ENCODE peak calls at places on chromosomes 11 and 22, in eight cellular contexts. One of them, this sample, is unnamed.

GRCh38 chr22:50482107-50483074 is 1.0 kb downstream of the ADM2 start:
- DNase-seq in colonic mucosa: no peak
- DNase-seq in cardiac muscle cell: no peak
- DNase-seq in fibroblast of villous mesenchyme: no peak
- DNase-seq in dorsolateral prefrontal cortex: no peak
- DNase-seq in GM12864: no peak
- DNase-seq in nephron progenitor cell: no peak
- DNase-seq in CD8-positive, alpha-beta T cell: no peak
- DNase-seq in this sample: no peak

GRCh38 chr11:118290923-118291322 is 13.6 kb upstream of the CD3E start:
- DNase-seq in GM12864: no peak
- DNase-seq in CD8-positive, alpha-beta T cell: no peak
- DNase-seq in fibroblast of villous mesenchyme: no peak
- DNase-seq in colonic mucosa: peak; percentile 75
- DNase-seq in dorsolateral prefrontal cortex: no peak
- DNase-seq in cardiac muscle cell: peak; percentile 19
- DNase-seq in nephron progenitor cell: no peak
- DNase-seq in this sample: peak; percentile 43

GRCh38 chr11:2913776-2914474 is 15.3 kb downstream of the PHLDA2 start:
- DNase-seq in nephron progenitor cell: no peak
- DNase-seq in GM12864: no peak
- DNase-seq in cardiac muscle cell: no peak
- DNase-seq in dorsolateral prefrontal cortex: no peak
- DNase-seq in fibroblast of villous mesenchyme: no peak
- DNase-seq in CD8-positive, alpha-beta T cell: no peak
- DNase-seq in colonic mucosa: no peak
- DNase-seq in this sample: peak; percentile 48

GRCh38 chr22:35315855-35316745 is 16.4 kb downstream of the TOM1 start:
- DNase-seq in nephron progenitor cell: no peak
- DNase-seq in GM12864: no peak
- DNase-seq in CD8-positive, alpha-beta T cell: no peak
- DNase-seq in colonic mucosa: no peak
- DNase-seq in cardiac muscle cell: no peak
- DNase-seq in dorsolateral prefrontal cortex: peak; percentile 22
- DNase-seq in fibroblast of villous mesenchyme: no peak
- DNase-seq in this sample: no peak

GRCh38 chr11:68772936-68773335 is 21.6 kb upstream of the TESMIN start:
- DNase-seq in GM12864: no peak
- DNase-seq in fibroblast of villous mesenchyme: no peak
- DNase-seq in CD8-positive, alpha-beta T cell: no peak
- DNase-seq in nephron progenitor cell: no peak
- DNase-seq in colonic mucosa: no peak
- DNase-seq in cardiac muscle cell: no peak
- DNase-seq in dorsolateral prefrontal cortex: no peak
- DNase-seq in this sample: no peak

GRCh38 chr11:109986488-109986887 is 106.7 kb upstream of the ZC3H12C start:
- DNase-seq in nephron progenitor cell: no peak
- DNase-seq in cardiac muscle cell: no peak
- DNase-seq in dorsolateral prefrontal cortex: no peak
- DNase-seq in CD8-positive, alpha-beta T cell: no peak
- DNase-seq in colonic mucosa: no peak
- DNase-seq in GM12864: no peak
- DNase-seq in fibroblast of villous mesenchyme: no peak
- DNase-seq in this sample: no peak

GRCh38 chr11:382081-382643 is 11.8 kb upstream of the PKP3 start:
- DNase-seq in GM12864: no peak
- DNase-seq in dorsolateral prefrontal cortex: no peak
- DNase-seq in CD8-positive, alpha-beta T cell: no peak
- DNase-seq in colonic mucosa: no peak
- DNase-seq in fibroblast of villous mesenchyme: no peak
- DNase-seq in nephron progenitor cell: no peak
- DNase-seq in cardiac muscle cell: no peak
- DNase-seq in this sample: no peak

GRCh38 chr22:47113880-47114415 is 351.5 kb downstream of the TBC1D22A start:
- DNase-seq in GM12864: no peak
- DNase-seq in fibroblast of villous mesenchyme: no peak
- DNase-seq in dorsolateral prefrontal cortex: peak; percentile 22
- DNase-seq in cardiac muscle cell: no peak
- DNase-seq in CD8-positive, alpha-beta T cell: no peak
- DNase-seq in colonic mucosa: no peak
- DNase-seq in nephron progenitor cell: no peak
- DNase-seq in this sample: no peak

GRCh38 chr11:28760676-28761390 is 652.6 kb downstream of the METTL15 start:
- DNase-seq in nephron progenitor cell: no peak
- DNase-seq in CD8-positive, alpha-beta T cell: no peak
- DNase-seq in dorsolateral prefrontal cortex: no peak
- DNase-seq in cardiac muscle cell: no peak
- DNase-seq in colonic mucosa: no peak
- DNase-seq in fibroblast of villous mesenchyme: peak; percentile 42
- DNase-seq in GM12864: no peak
- DNase-seq in this sample: no peak

GRCh38 chr11:3129181-3129590 is 35.9 kb downstream of the OSBPL5 start:
- DNase-seq in cardiac muscle cell: no peak
- DNase-seq in CD8-positive, alpha-beta T cell: no peak
- DNase-seq in fibroblast of villous mesenchyme: no peak
- DNase-seq in nephron progenitor cell: no peak
- DNase-seq in colonic mucosa: no peak
- DNase-seq in dorsolateral prefrontal cortex: peak; percentile 15
- DNase-seq in GM12864: no peak
- DNase-seq in this sample: no peak

GRCh38 chr11:36213050-36213840 is 76.0 kb downstream of the COMMD9 start:
- DNase-seq in CD8-positive, alpha-beta T cell: no peak
- DNase-seq in nephron progenitor cell: no peak
- DNase-seq in fibroblast of villous mesenchyme: no peak
- DNase-seq in colonic mucosa: no peak
- DNase-seq in cardiac muscle cell: no peak
- DNase-seq in dorsolateral prefrontal cortex: no peak
- DNase-seq in GM12864: no peak
- DNase-seq in this sample: no peak

GRCh38 chr11:36399745-36400144 is 103.7 kb downstream of the PRR5L start:
- DNase-seq in fibroblast of villous mesenchyme: no peak
- DNase-seq in CD8-positive, alpha-beta T cell: no peak
- DNase-seq in cardiac muscle cell: no peak
- DNase-seq in nephron progenitor cell: no peak
- DNase-seq in GM12864: no peak
- DNase-seq in dorsolateral prefrontal cortex: no peak
- DNase-seq in colonic mucosa: no peak
- DNase-seq in this sample: no peak

GRCh38 chr11:103537904-103538502 is 428.8 kb downstream of the DYNC2H1 start:
- DNase-seq in colonic mucosa: no peak
- DNase-seq in GM12864: no peak
- DNase-seq in dorsolateral prefrontal cortex: no peak
- DNase-seq in cardiac muscle cell: no peak
- DNase-seq in CD8-positive, alpha-beta T cell: no peak
- DNase-seq in nephron progenitor cell: no peak
- DNase-seq in fibroblast of villous mesenchyme: peak; percentile 46
- DNase-seq in this sample: peak; percentile 6

GRCh38 chr11:128878455-128878854 is 11.4 kb upstream of the KCNJ1 start:
- DNase-seq in fibroblast of villous mesenchyme: no peak
- DNase-seq in colonic mucosa: no peak
- DNase-seq in dorsolateral prefrontal cortex: no peak
- DNase-seq in cardiac muscle cell: no peak
- DNase-seq in nephron progenitor cell: no peak
- DNase-seq in GM12864: no peak
- DNase-seq in CD8-positive, alpha-beta T cell: no peak
- DNase-seq in this sample: no peak

GRCh38 chr11:71964641-71965040 is 34.1 kb upstream of the IL18BP start:
- DNase-seq in CD8-positive, alpha-beta T cell: no peak
- DNase-seq in nephron progenitor cell: no peak
- DNase-seq in fibroblast of villous mesenchyme: no peak
- DNase-seq in cardiac muscle cell: no peak
- DNase-seq in GM12864: no peak
- DNase-seq in colonic mucosa: no peak
- DNase-seq in dorsolateral prefrontal cortex: no peak
- DNase-seq in this sample: no peak

GRCh38 chr11:78652866-78653265 is 78.2 kb upstream of the NARS2 start:
- DNase-seq in cardiac muscle cell: no peak
- DNase-seq in fibroblast of villous mesenchyme: no peak
- DNase-seq in colonic mucosa: no peak
- DNase-seq in nephron progenitor cell: no peak
- DNase-seq in dorsolateral prefrontal cortex: no peak
- DNase-seq in GM12864: no peak
- DNase-seq in CD8-positive, alpha-beta T cell: no peak
- DNase-seq in this sample: no peak

GRCh38 chr11:60844870-60845221 is 2.9 kb downstream of the CCDC86 start:
- DNase-seq in nephron progenitor cell: no peak
- DNase-seq in CD8-positive, alpha-beta T cell: no peak
- DNase-seq in colonic mucosa: no peak
- DNase-seq in GM12864: no peak
- DNase-seq in dorsolateral prefrontal cortex: no peak
- DNase-seq in cardiac muscle cell: no peak
- DNase-seq in fibroblast of villous mesenchyme: peak; percentile 55
- DNase-seq in this sample: no peak

GRCh38 chr11:11558352-11558751 is 63.5 kb downstream of the GALNT18 start:
- DNase-seq in cardiac muscle cell: no peak
- DNase-seq in GM12864: no peak
- DNase-seq in nephron progenitor cell: no peak
- DNase-seq in dorsolateral prefrontal cortex: no peak
- DNase-seq in colonic mucosa: no peak
- DNase-seq in fibroblast of villous mesenchyme: no peak
- DNase-seq in CD8-positive, alpha-beta T cell: no peak
- DNase-seq in this sample: no peak

GRCh38 chr11:59776210-59777066 is 21.3 kb downstream of the STX3 start:
- DNase-seq in dorsolateral prefrontal cortex: no peak
- DNase-seq in nephron progenitor cell: no peak
- DNase-seq in fibroblast of villous mesenchyme: peak; percentile 42
- DNase-seq in CD8-positive, alpha-beta T cell: no peak
- DNase-seq in GM12864: no peak
- DNase-seq in colonic mucosa: peak; percentile 65
- DNase-seq in cardiac muscle cell: no peak
- DNase-seq in this sample: no peak

GRCh38 chr22:42938976-42939375 is 76.0 kb downstream of the PACSIN2 start:
- DNase-seq in dorsolateral prefrontal cortex: no peak
- DNase-seq in nephron progenitor cell: no peak
- DNase-seq in fibroblast of villous mesenchyme: no peak
- DNase-seq in cardiac muscle cell: no peak
- DNase-seq in CD8-positive, alpha-beta T cell: no peak
- DNase-seq in GM12864: no peak
- DNase-seq in colonic mucosa: no peak
- DNase-seq in this sample: no peak

GRCh38 chr11:17401841-17402240 is 13.4 kb upstream of the KCNJ11 start:
- DNase-seq in GM12864: no peak
- DNase-seq in fibroblast of villous mesenchyme: no peak
- DNase-seq in CD8-positive, alpha-beta T cell: no peak
- DNase-seq in nephron progenitor cell: no peak
- DNase-seq in cardiac muscle cell: no peak
- DNase-seq in colonic mucosa: no peak
- DNase-seq in dorsolateral prefrontal cortex: no peak
- DNase-seq in this sample: no peak
- TF ChIP-seq CTCF in GM12864: no peak
- TF ChIP-seq CTCF in fibroblast of villous mesenchyme: no peak
- TF ChIP-seq CTCF in CD8-positive, alpha-beta T cell: no peak
- TF ChIP-seq CTCF in nephron progenitor cell: no peak
- TF ChIP-seq CTCF in cardiac muscle cell: no peak
- TF ChIP-seq CTCF in colonic mucosa: no peak
- TF ChIP-seq CTCF in dorsolateral prefrontal cortex: no peak
- TF ChIP-seq CTCF in this sample: no peak

GRCh38 chr11:133041165-133041564 is 491.1 kb downstream of the OPCML start:
- DNase-seq in colonic mucosa: no peak
- DNase-seq in nephron progenitor cell: no peak
- DNase-seq in cardiac muscle cell: no peak
- DNase-seq in GM12864: no peak
- DNase-seq in dorsolateral prefrontal cortex: no peak
- DNase-seq in CD8-positive, alpha-beta T cell: no peak
- DNase-seq in fibroblast of villous mesenchyme: no peak
- DNase-seq in this sample: no peak
- TF ChIP-seq CTCF in colonic mucosa: no peak
- TF ChIP-seq CTCF in nephron progenitor cell: no peak
- TF ChIP-seq CTCF in cardiac muscle cell: no peak
- TF ChIP-seq CTCF in GM12864: no peak
- TF ChIP-seq CTCF in dorsolateral prefrontal cortex: no peak
- TF ChIP-seq CTCF in CD8-positive, alpha-beta T cell: no peak
- TF ChIP-seq CTCF in fibroblast of villous mesenchyme: no peak
- TF ChIP-seq CTCF in this sample: no peak

DNA sequence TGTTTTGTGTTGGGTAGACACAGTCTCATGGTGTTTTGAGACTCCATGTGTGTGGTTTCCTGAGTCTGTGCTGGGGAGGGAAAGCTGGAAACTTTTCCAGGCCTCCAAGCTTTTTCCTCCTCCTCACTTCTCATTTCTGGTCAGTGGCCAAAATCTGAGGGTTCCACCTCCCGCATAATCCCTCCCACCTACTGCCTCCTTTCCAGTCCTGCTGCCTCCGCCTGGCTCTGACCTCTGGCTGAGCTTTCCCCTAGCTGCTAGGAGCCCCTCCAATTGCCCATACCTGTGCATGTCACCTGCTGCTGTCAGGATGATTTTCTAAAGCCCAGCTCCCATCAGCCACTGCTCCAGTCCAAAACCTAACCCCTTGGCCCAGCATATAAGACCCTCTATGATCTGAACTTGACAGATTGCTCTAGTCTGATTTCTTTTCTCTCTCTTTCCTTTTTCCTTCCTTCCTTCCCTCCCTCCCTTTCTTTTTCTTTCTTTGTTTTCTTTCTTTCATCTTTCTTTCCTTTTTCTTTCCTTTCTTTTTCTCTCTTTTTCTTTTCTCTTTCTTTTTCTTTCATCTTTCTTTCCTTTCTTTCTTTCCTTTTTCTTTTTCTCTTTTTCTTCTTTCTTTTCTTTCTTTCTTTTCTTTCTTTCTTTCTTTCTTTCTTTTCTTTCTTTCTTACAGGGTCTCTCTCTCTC is 51.4 kb upstream of the NECTIN1 start:
- DNase-seq in nephron progenitor cell: no peak
- DNase-seq in dorsolateral prefrontal cortex: no peak
- DNase-seq in colonic mucosa: no peak
- DNase-seq in CD8-positive, alpha-beta T cell: no peak
- DNase-seq in cardiac muscle cell: no peak
- DNase-seq in fibroblast of villous mesenchyme: no peak
- DNase-seq in GM12864: no peak
- DNase-seq in this sample: no peak
- TF ChIP-seq CTCF in nephron progenitor cell: no peak
- TF ChIP-seq CTCF in dorsolateral prefrontal cortex: no peak
- TF ChIP-seq CTCF in colonic mucosa: no peak
- TF ChIP-seq CTCF in CD8-positive, alpha-beta T cell: no peak
- TF ChIP-seq CTCF in cardiac muscle cell: no peak
- TF ChIP-seq CTCF in fibroblast of villous mesenchyme: no peak
- TF ChIP-seq CTCF in GM12864: no peak
- TF ChIP-seq CTCF in this sample: no peak

DNA sequence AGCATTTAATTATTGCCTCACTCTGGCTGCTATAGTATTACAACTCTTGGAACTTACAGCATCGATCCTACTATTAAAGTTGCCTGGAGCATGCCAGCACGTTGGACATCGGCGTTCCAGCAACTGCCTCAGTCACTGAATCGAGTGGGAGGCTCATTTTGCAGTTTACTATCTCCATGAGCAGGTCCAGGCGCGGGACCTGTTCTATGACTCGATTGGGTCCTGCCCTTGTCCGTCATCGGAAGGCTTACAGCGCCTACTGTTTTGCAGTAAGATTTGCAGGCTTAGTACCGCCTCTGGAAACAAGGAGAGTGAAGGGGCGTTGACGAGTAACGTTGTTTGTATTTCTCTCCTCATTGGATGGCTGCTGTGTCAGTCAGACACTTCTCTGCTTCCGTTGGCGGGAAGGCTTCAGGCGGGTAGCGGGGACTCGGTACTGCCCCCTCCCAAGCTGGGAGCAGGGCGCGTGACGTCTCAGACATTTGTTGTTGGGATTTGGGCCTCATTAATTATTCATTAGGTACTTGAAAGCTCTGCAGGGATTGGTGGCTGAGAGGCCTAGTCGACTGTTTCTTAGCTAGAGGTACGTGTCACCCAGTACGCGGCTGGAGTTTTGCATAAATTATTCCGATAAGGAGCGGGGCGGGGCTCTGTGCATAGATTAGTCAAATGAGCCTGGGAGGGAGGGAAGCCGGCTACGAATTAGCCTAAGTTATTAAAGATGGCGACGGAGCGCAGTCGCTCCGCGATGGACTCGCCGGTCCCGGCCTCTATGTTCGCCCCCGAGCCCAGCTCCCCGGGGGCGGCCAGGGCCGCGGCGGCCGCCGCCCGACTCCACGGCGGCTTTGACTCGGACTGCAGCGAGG is at the start of gene GTPBP1:
- DNase-seq in nephron progenitor cell: peak; percentile 94
- DNase-seq in CD8-positive, alpha-beta T cell: peak; percentile 96
- DNase-seq in colonic mucosa: peak; percentile 99
- DNase-seq in fibroblast of villous mesenchyme: peak; percentile 100
- DNase-seq in GM12864: peak; percentile 100
- DNase-seq in dorsolateral prefrontal cortex: peak; percentile 98
- DNase-seq in cardiac muscle cell: peak; percentile 100
- DNase-seq in this sample: peak; percentile 98
- TF ChIP-seq CTCF in nephron progenitor cell: no peak
- TF ChIP-seq CTCF in CD8-positive, alpha-beta T cell: no peak
- TF ChIP-seq CTCF in colonic mucosa: peak; percentile 15
- TF ChIP-seq CTCF in fibroblast of villous mesenchyme: no peak
- TF ChIP-seq CTCF in GM12864: no peak
- TF ChIP-seq CTCF in dorsolateral prefrontal cortex: no peak
- TF ChIP-seq CTCF in cardiac muscle cell: no peak
- TF ChIP-seq CTCF in this sample: no peak

This sample was measured in GM13977.